ENCODE peak calls at places on chromosomes 12 and 14, in nine cellular contexts. Z, K, J, B, X, W, H, A and O are unnamed samples.

GRCh38 chr14:74583689-74584434 is 28.2 kb downstream of the LTBP2 start:
- DNase-seq in Z (peak), K (peak), J (peak), B (no peak), X (no peak), W (no peak), H (no peak), A (no peak), O (no peak)

GRCh38 chr12:49777800-49778748 is 36.7 kb downstream of the TMBIM6 start:
- DNase-seq in Z (no peak), K (peak), J (no peak), B (no peak), X (peak), W (no peak), H (no peak), A (peak), O (no peak)

GRCh38 chr14:91748049-91748448 is 16.2 kb upstream of the CATSPERB start:
- DNase-seq in Z (no peak), K (no peak), J (no peak), B (no peak), X (no peak), W (no peak), H (no peak), A (no peak), O (no peak)

GRCh38 chr14:77902806-77903205 is 102.9 kb downstream of the ADCK1 start:
- DNase-seq in Z (no peak), K (no peak), J (no peak), B (no peak), X (no peak), W (no peak), H (no peak), A (no peak), O (no peak)

GRCh38 chr12:124097681-124098080 is 124.7 kb downstream of the ZNF664 start:
- DNase-seq in Z (no peak), K (no peak), J (no peak), B (no peak), X (no peak), W (no peak), H (no peak), A (no peak), O (no peak)

GRCh38 chr12:40581889-40582288 is 110.3 kb upstream of the CNTN1 start:
- DNase-seq in Z (no peak), K (no peak), J (no peak), B (no peak), X (no peak), W (no peak), H (no peak), A (no peak), O (no peak)

GRCh38 chr14:102824832-102825231 is 47.6 kb downstream of the TRAF3 start:
- DNase-seq in Z (no peak), K (peak), J (peak), B (no peak), X (no peak), W (no peak), H (no peak), A (no peak), O (no peak)

GRCh38 chr12:114131824-114132223 is 165.7 kb upstream of the RBM19 start:
- DNase-seq in Z (no peak), K (no peak), J (no peak), B (no peak), X (no peak), W (no peak), H (no peak), A (no peak), O (no peak)

GRCh38 chr12:17333287-17333686 is 727.3 kb upstream of the LMO3 start:
- DNase-seq in Z (no peak), K (peak), J (no peak), B (no peak), X (no peak), W (no peak), H (no peak), A (no peak), O (no peak)

GRCh38 chr12:82635263-82635662 is 51.4 kb upstream of the TMTC2 start:
- DNase-seq in Z (no peak), K (no peak), J (no peak), B (no peak), X (no peak), W (no peak), H (no peak), A (no peak), O (no peak)

GRCh38 chr14:24255931-24256696 is 6.9 kb downstream of the TGM1 start:
- DNase-seq in Z (no peak), K (no peak), J (no peak), B (no peak), X (no peak), W (no peak), H (no peak), A (no peak), O (no peak)

GRCh38 chr14:63710497-63710896 is 17.4 kb downstream of the SGPP1 start:
- DNase-seq in Z (no peak), K (no peak), J (no peak), B (no peak), X (no peak), W (no peak), H (no peak), A (no peak), O (no peak)